ENCODE peak calls at places on chromosomes 1 and 21, in seven cellular contexts. Y is HFF-Myc, Q is stomach, H is NAMALWA, P is activated T-helper 1 cell treated with Interleukin-2 at 50 U/mL for 16 hours, W is AG09319, T is ascending aorta. I is an unnamed sample.

GRCh38 chr1:160681067-160681890 is 30.3 kb downstream of the CD48 start:
- DNase-seq in Y (peak; percentile 2), Q (peak; percentile 71), H (peak; percentile 98), P (peak; percentile 75), W (no peak), T (peak; percentile 13), I (peak; percentile 55)

GRCh38 chr1:29324771-29325351 is 88.5 kb downstream of the PTPRU start:
- DNase-seq in Y (no peak), Q (no peak), H (peak; percentile 27), P (no peak), W (no peak), T (no peak), I (no peak)

GRCh38 chr1:23177438-23178380 is 9.1 kb upstream of the LUZP1 start:
- DNase-seq in Y (no peak), Q (peak; percentile 64), H (peak; percentile 75), P (peak; percentile 29), W (no peak), T (no peak), I (peak; percentile 68)

GRCh38 chr1:244904119-244904518 is 39.8 kb upstream of the HNRNPU start:
- DNase-seq in Y (no peak), Q (no peak), H (no peak), P (no peak), W (no peak), T (no peak), I (no peak)

GRCh38 chr1:16208270-16208987 is 4.0 kb downstream of the ARHGEF19 start:
- DNase-seq in Y (no peak), Q (no peak), H (no peak), P (no peak), W (no peak), T (no peak), I (no peak)

GRCh38 chr21:21383126-21383525 is 384.9 kb downstream of the NCAM2 start:
- DNase-seq in Y (no peak), Q (no peak), H (no peak), P (no peak), W (no peak), T (no peak), I (no peak)

GRCh38 chr1:47951545-47952235 is 45.5 kb downstream of the TRABD2B start:
- DNase-seq in Y (no peak), Q (no peak), H (no peak), P (no peak), W (no peak), T (no peak), I (no peak)

GRCh38 chr1:169509354-169509753 is 23.6 kb upstream of the SLC19A2 start:
- DNase-seq in Y (no peak), Q (no peak), H (no peak), P (no peak), W (no peak), T (no peak), I (no peak)

GRCh38 chr1:226646870-226647449 is 92.1 kb downstream of the ITPKB start:
- DNase-seq in Y (no peak), Q (no peak), H (no peak), P (no peak), W (no peak), T (no peak), I (no peak)

GRCh38 chr1:78651247-78651646 is 1.6 kb downstream of the IFI44 start:
- DNase-seq in Y (no peak), Q (no peak), H (no peak), P (no peak), W (no peak), T (no peak), I (no peak)

GRCh38 chr1:195790514-195791168 is 817.6 kb downstream of the KCNT2 start:
- DNase-seq in Y (no peak), Q (no peak), H (no peak), P (no peak), W (no peak), T (no peak), I (no peak)

GRCh38 chr1:197469620-197470210 is 201.7 kb downstream of the CRB1 start:
- DNase-seq in Y (no peak), Q (no peak), H (no peak), P (no peak), W (no peak), T (no peak), I (no peak)

GRCh38 chr21:16046625-16047340 is 317.0 kb downstream of the USP25 start:
- DNase-seq in Y (no peak), Q (no peak), H (no peak), P (no peak), W (no peak), T (no peak), I (no peak)

GRCh38 chr1:66354311-66354922 is 179.5 kb upstream of the SGIP1 start:
- DNase-seq in Y (no peak), Q (no peak), H (no peak), P (no peak), W (no peak), T (no peak), I (no peak)

GRCh38 chr1:204367193-204367858 is 7.6 kb upstream of the PLEKHA6 start:
- DNase-seq in Y (no peak), Q (no peak), H (no peak), P (no peak), W (no peak), T (no peak), I (no peak)

GRCh38 chr1:58922302-58923089 is 138.6 kb upstream of the JUN start:
- DNase-seq in Y (no peak), Q (peak; percentile 81), H (no peak), P (peak; percentile 18), W (no peak), T (peak; percentile 22), I (peak; percentile 73)

I was measured in mucosa of gallbladder.